ENCODE peak calls at places on chromosomes 16 and 17, in seven cellular contexts. One of them, this sample, is unnamed. For H3K27me3 and H3K4me1, the result is how much of the 10 kb centered on the place peaks cover.

GRCh38 chr17:82691714-82692113 is 6.8 kb downstream of the RAB40B start:
- DNase-seq in GM23248: no peak
- DNase-seq in CD8-positive, alpha-beta T cell: no peak
- DNase-seq in H1: no peak
- DNase-seq in tibial nerve: no peak
- DNase-seq in mesendoderm: no peak
- DNase-seq in tibial artery: no peak
- DNase-seq in this sample: no peak

GRCh38 chr16:61820398-61820797 is 215.8 kb downstream of the CDH8 start:
- DNase-seq in GM23248: no peak
- DNase-seq in CD8-positive, alpha-beta T cell: no peak
- DNase-seq in H1: no peak
- DNase-seq in tibial nerve: no peak
- DNase-seq in mesendoderm: no peak
- DNase-seq in tibial artery: no peak
- DNase-seq in this sample: no peak

GRCh38 chr16:56246051-56246817 is 54.9 kb downstream of the GNAO1 start:
- DNase-seq in GM23248: peak
- DNase-seq in CD8-positive, alpha-beta T cell: no peak
- DNase-seq in H1: peak
- DNase-seq in tibial nerve: peak
- DNase-seq in mesendoderm: peak
- DNase-seq in tibial artery: peak
- DNase-seq in this sample: no peak

GRCh38 chr16:8753411-8754054 is 43.9 kb downstream of the TMEM186 start:
- DNase-seq in GM23248: no peak
- DNase-seq in CD8-positive, alpha-beta T cell: no peak
- DNase-seq in H1: no peak
- DNase-seq in tibial nerve: no peak
- DNase-seq in mesendoderm: no peak
- DNase-seq in tibial artery: no peak
- DNase-seq in this sample: no peak

GRCh38 chr16:12340151-12340733 is 363.7 kb downstream of the SNX29 start:
- DNase-seq in GM23248: peak
- DNase-seq in CD8-positive, alpha-beta T cell: no peak
- DNase-seq in H1: no peak
- DNase-seq in tibial nerve: no peak
- DNase-seq in mesendoderm: peak
- DNase-seq in tibial artery: peak
- DNase-seq in this sample: no peak

GRCh38 chr16:84548508-84548907 is 44.0 kb upstream of the MEAK7 start:
- DNase-seq in GM23248: no peak
- DNase-seq in CD8-positive, alpha-beta T cell: no peak
- DNase-seq in H1: no peak
- DNase-seq in tibial nerve: no peak
- DNase-seq in mesendoderm: peak
- DNase-seq in tibial artery: no peak
- DNase-seq in this sample: no peak

GRCh38 chr17:33028061-33028460 is 36.4 kb downstream of the SPACA3 start:
- DNase-seq in GM23248: no peak
- DNase-seq in CD8-positive, alpha-beta T cell: no peak
- DNase-seq in H1: no peak
- DNase-seq in tibial nerve: no peak
- DNase-seq in mesendoderm: no peak
- DNase-seq in tibial artery: no peak
- DNase-seq in this sample: no peak

GRCh38 chr16:35631261-35631945 is 2172.0 kb downstream of the TP53TG3F start:
- DNase-seq in GM23248: no peak
- DNase-seq in CD8-positive, alpha-beta T cell: no peak
- DNase-seq in H1: no peak
- DNase-seq in tibial nerve: no peak
- DNase-seq in mesendoderm: no peak
- DNase-seq in tibial artery: no peak
- DNase-seq in this sample: no peak

GRCh38 chr16:67509016-67509415 is 19.6 kb upstream of the RIPOR1 start:
- DNase-seq in GM23248: no peak
- DNase-seq in CD8-positive, alpha-beta T cell: no peak
- DNase-seq in H1: no peak
- DNase-seq in tibial nerve: no peak
- DNase-seq in mesendoderm: no peak
- DNase-seq in tibial artery: no peak
- DNase-seq in this sample: no peak

GRCh38 chr16:3023415-3023668 is 400 bp downstream of the HCFC1R1 start:
- DNase-seq in GM23248: peak
- DNase-seq in CD8-positive, alpha-beta T cell: no peak
- DNase-seq in H1: no peak
- DNase-seq in tibial nerve: no peak
- DNase-seq in mesendoderm: peak
- DNase-seq in tibial artery: no peak
- DNase-seq in this sample: no peak

GRCh38 chr17:16935241-16935663 is 36.7 kb downstream of the TNFRSF13B start:
- DNase-seq in GM23248: no peak
- DNase-seq in CD8-positive, alpha-beta T cell: no peak
- DNase-seq in H1: no peak
- DNase-seq in tibial nerve: no peak
- DNase-seq in mesendoderm: no peak
- DNase-seq in tibial artery: peak
- DNase-seq in this sample: no peak

GRCh38 chr17:3547628-3548027 is 10.0 kb downstream of the TRPV3 start:
- DNase-seq in GM23248: no peak
- DNase-seq in CD8-positive, alpha-beta T cell: no peak
- DNase-seq in H1: no peak
- DNase-seq in tibial nerve: no peak
- DNase-seq in mesendoderm: no peak
- DNase-seq in tibial artery: no peak
- DNase-seq in this sample: no peak

GRCh38 chr17:18953231-18953728 is 1.3 kb downstream of the SLC5A10 start:
- DNase-seq in GM23248: no peak
- DNase-seq in CD8-positive, alpha-beta T cell: no peak
- DNase-seq in H1: no peak
- DNase-seq in tibial nerve: no peak
- DNase-seq in mesendoderm: no peak
- DNase-seq in tibial artery: no peak
- DNase-seq in this sample: no peak

GRCh38 chr16:11836653-11837244 is 14.6 kb downstream of the RSL1D1 start:
- DNase-seq in GM23248: peak
- DNase-seq in CD8-positive, alpha-beta T cell: no peak
- DNase-seq in H1: peak
- DNase-seq in tibial nerve: no peak
- DNase-seq in mesendoderm: peak
- DNase-seq in tibial artery: peak
- DNase-seq in this sample: no peak

GRCh38 chr17:50593321-50593720 is 32.8 kb downstream of the CACNA1G start:
- DNase-seq in GM23248: no peak
- DNase-seq in CD8-positive, alpha-beta T cell: no peak
- DNase-seq in H1: no peak
- DNase-seq in tibial nerve: no peak
- DNase-seq in mesendoderm: peak
- DNase-seq in tibial artery: no peak
- DNase-seq in this sample: no peak

GRCh38 chr17:82832411-82832810 is 7.4 kb downstream of the ZNF750 start:
- DNase-seq in GM23248: no peak
- DNase-seq in CD8-positive, alpha-beta T cell: no peak
- DNase-seq in H1: no peak
- DNase-seq in tibial nerve: no peak
- DNase-seq in mesendoderm: no peak
- DNase-seq in tibial artery: no peak
- DNase-seq in this sample: no peak

GRCh38 chr17:1890758-1891450 is 61.1 kb downstream of the RPA1 start:
- DNase-seq in GM23248: no peak
- DNase-seq in CD8-positive, alpha-beta T cell: no peak
- DNase-seq in H1: no peak
- DNase-seq in tibial nerve: no peak
- DNase-seq in mesendoderm: no peak
- DNase-seq in tibial artery: no peak
- DNase-seq in this sample: no peak

GRCh38 chr17:80821546-80821945 is 170.1 kb upstream of the CHMP6 start:
- DNase-seq in GM23248: no peak
- DNase-seq in CD8-positive, alpha-beta T cell: no peak
- DNase-seq in H1: no peak
- DNase-seq in tibial nerve: no peak
- DNase-seq in mesendoderm: no peak
- DNase-seq in tibial artery: peak
- DNase-seq in this sample: no peak

GRCh38 chr17:27415090-27415795 is 41.0 kb upstream of the KSR1 start:
- DNase-seq in GM23248: no peak
- DNase-seq in CD8-positive, alpha-beta T cell: no peak
- DNase-seq in H1: no peak
- DNase-seq in tibial nerve: no peak
- DNase-seq in mesendoderm: no peak
- DNase-seq in tibial artery: no peak
- DNase-seq in this sample: no peak

GRCh38 chr17:57970706-57971105 is 15.5 kb upstream of the CUEDC1 start:
- DNase-seq in GM23248: peak
- DNase-seq in CD8-positive, alpha-beta T cell: no peak
- DNase-seq in H1: no peak
- DNase-seq in tibial nerve: no peak
- DNase-seq in mesendoderm: no peak
- DNase-seq in tibial artery: no peak
- DNase-seq in this sample: no peak

GRCh38 chr16:18811925-18812324 is 10.6 kb upstream of the ARL6IP1 start:
- DNase-seq in GM23248: no peak
- DNase-seq in CD8-positive, alpha-beta T cell: no peak
- DNase-seq in H1: no peak
- DNase-seq in tibial nerve: no peak
- DNase-seq in mesendoderm: no peak
- DNase-seq in tibial artery: no peak
- DNase-seq in this sample: no peak
- H3K27me3 ChIP-seq in GM23248: under half
- H3K27me3 ChIP-seq in CD8-positive, alpha-beta T cell: under half
- H3K27me3 ChIP-seq in H1: under half
- H3K27me3 ChIP-seq in tibial nerve: under half
- H3K27me3 ChIP-seq in mesendoderm: under half
- H3K27me3 ChIP-seq in tibial artery: under half
- H3K27me3 ChIP-seq in this sample: under half

GRCh38 chr16:57788252-57788841 is 13.9 kb downstream of the KIFC3 start:
- DNase-seq in GM23248: no peak
- DNase-seq in CD8-positive, alpha-beta T cell: no peak
- DNase-seq in H1: no peak
- DNase-seq in tibial nerve: no peak
- DNase-seq in mesendoderm: peak
- DNase-seq in tibial artery: no peak
- DNase-seq in this sample: no peak
- H3K27ac ChIP-seq in GM23248: no peak
- H3K27ac ChIP-seq in CD8-positive, alpha-beta T cell: no peak
- H3K27ac ChIP-seq in H1: no peak
- H3K27ac ChIP-seq in tibial nerve: peak
- H3K27ac ChIP-seq in mesendoderm: no peak
- H3K27ac ChIP-seq in tibial artery: no peak
- H3K27ac ChIP-seq in this sample: peak

GRCh38 chr16:80040814-80041213 is 440.3 kb upstream of the MAF start:
- DNase-seq in GM23248: no peak
- DNase-seq in CD8-positive, alpha-beta T cell: no peak
- DNase-seq in H1: no peak
- DNase-seq in tibial nerve: no peak
- DNase-seq in mesendoderm: no peak
- DNase-seq in tibial artery: no peak
- DNase-seq in this sample: no peak
- H3K4me1 ChIP-seq in GM23248: under half
- H3K4me1 ChIP-seq in CD8-positive, alpha-beta T cell: under half
- H3K4me1 ChIP-seq in H1: under half
- H3K4me1 ChIP-seq in tibial nerve: under half
- H3K4me1 ChIP-seq in mesendoderm: under half
- H3K4me1 ChIP-seq in tibial artery: under half
- H3K4me1 ChIP-seq in this sample: under half

GRCh38 chr17:74892974-74893911 is at the start of gene FADS6:
- DNase-seq in GM23248: peak
- DNase-seq in CD8-positive, alpha-beta T cell: no peak
- DNase-seq in H1: no peak
- DNase-seq in tibial nerve: no peak
- DNase-seq in mesendoderm: no peak
- DNase-seq in tibial artery: no peak
- DNase-seq in this sample: no peak
- H3K27me3 ChIP-seq in GM23248: half or more
- H3K27me3 ChIP-seq in CD8-positive, alpha-beta T cell: under half
- H3K27me3 ChIP-seq in H1: under half
- H3K27me3 ChIP-seq in tibial nerve: under half
- H3K27me3 ChIP-seq in mesendoderm: under half
- H3K27me3 ChIP-seq in tibial artery: half or more
- H3K27me3 ChIP-seq in this sample: under half

GRCh38 chr16:88897696-88898425 is 31.4 kb upstream of the PABPN1L start:
- DNase-seq in GM23248: no peak
- DNase-seq in CD8-positive, alpha-beta T cell: no peak
- DNase-seq in H1: no peak
- DNase-seq in tibial nerve: no peak
- DNase-seq in mesendoderm: no peak
- DNase-seq in tibial artery: no peak
- DNase-seq in this sample: no peak
- H3K27ac ChIP-seq in GM23248: no peak
- H3K27ac ChIP-seq in CD8-positive, alpha-beta T cell: no peak
- H3K27ac ChIP-seq in H1: no peak
- H3K27ac ChIP-seq in tibial nerve: no peak
- H3K27ac ChIP-seq in mesendoderm: no peak
- H3K27ac ChIP-seq in tibial artery: no peak
- H3K27ac ChIP-seq in this sample: no peak

GRCh38 chr17:59423137-59423703 is 91.8 kb downstream of the YPEL2 start:
- DNase-seq in GM23248: peak
- DNase-seq in CD8-positive, alpha-beta T cell: no peak
- DNase-seq in H1: no peak
- DNase-seq in tibial nerve: no peak
- DNase-seq in mesendoderm: peak
- DNase-seq in tibial artery: peak
- DNase-seq in this sample: peak

GRCh38 chr17:59423903-59424302 is 92.4 kb downstream of the YPEL2 start:
- DNase-seq in GM23248: no peak
- DNase-seq in CD8-positive, alpha-beta T cell: no peak
- DNase-seq in H1: no peak
- DNase-seq in tibial nerve: no peak
- DNase-seq in mesendoderm: peak
- DNase-seq in tibial artery: no peak
- DNase-seq in this sample: no peak

GRCh38 chr17:59426031-59426430 is 94.6 kb downstream of the YPEL2 start:
- DNase-seq in GM23248: peak
- DNase-seq in CD8-positive, alpha-beta T cell: no peak
- DNase-seq in H1: no peak
- DNase-seq in tibial nerve: no peak
- DNase-seq in mesendoderm: peak
- DNase-seq in tibial artery: no peak
- DNase-seq in this sample: no peak

GRCh38 chr17:59425085-59425901 is 93.8 kb downstream of the YPEL2 start:
- DNase-seq in GM23248: peak
- DNase-seq in CD8-positive, alpha-beta T cell: no peak
- DNase-seq in H1: no peak
- DNase-seq in tibial nerve: no peak
- DNase-seq in mesendoderm: peak
- DNase-seq in tibial artery: peak
- DNase-seq in this sample: peak

DNA sequence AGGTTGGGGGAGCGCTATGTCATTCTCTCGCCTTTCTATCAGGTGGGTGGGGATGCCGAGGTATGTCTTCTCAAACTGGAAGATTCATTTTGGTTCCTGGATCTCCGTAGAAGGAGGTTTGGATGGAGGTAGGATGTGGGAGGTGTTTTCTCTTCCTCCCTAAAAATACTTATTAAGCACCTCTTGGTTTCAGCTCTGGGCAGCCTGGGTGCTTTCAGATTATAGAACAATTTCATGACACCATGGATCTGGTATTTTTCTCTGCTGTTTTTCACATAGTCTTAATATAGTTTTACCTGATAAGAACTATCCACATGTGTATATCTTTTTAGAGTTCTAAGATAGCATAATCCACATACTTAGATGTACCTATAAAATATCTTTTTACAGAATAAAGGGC is 92.9 kb downstream of the YPEL2 start:
- DNase-seq in GM23248: no peak
- DNase-seq in CD8-positive, alpha-beta T cell: no peak
- DNase-seq in H1: no peak
- DNase-seq in tibial nerve: no peak
- DNase-seq in mesendoderm: no peak
- DNase-seq in tibial artery: no peak
- DNase-seq in this sample: no peak
- H3K4me1 ChIP-seq in GM23248: half or more
- H3K4me1 ChIP-seq in CD8-positive, alpha-beta T cell: under half
- H3K4me1 ChIP-seq in H1: under half
- H3K4me1 ChIP-seq in tibial nerve: under half
- H3K4me1 ChIP-seq in mesendoderm: under half
- H3K4me1 ChIP-seq in tibial artery: under half
- H3K4me1 ChIP-seq in this sample: under half